ENCODE peak calls at places on chromosomes 2 and 18, in eight cellular contexts. B is GM12878, P is K562, L is SK-N-SH, X is A549, V is HCT116, R is endothelial cell of umbilical vein, N is H1. M is an unnamed sample.

GRCh38 chr18:24014062-24014985 is at the start of gene TTC39C:
- DNase-seq in B (no peak), P (peak; percentile 54), L (peak; percentile 91), X (peak; percentile 48), V (peak; percentile 13), R (peak; percentile 29), N (peak; percentile 79), M (peak; percentile 84)

GRCh38 chr2:101921319-101921960 is 70.3 kb upstream of the IL1R2 start:
- DNase-seq in B (no peak), P (no peak), L (no peak), X (no peak), V (no peak), R (no peak), N (no peak), M (peak; percentile 91)

GRCh38 chr18:76380791-76381405 is 114.1 kb downstream of the ZNF516 start:
- DNase-seq in B (no peak), P (peak; percentile 53), L (no peak), X (peak; percentile 38), V (peak; percentile 35), R (no peak), N (peak; percentile 90), M (no peak)

GRCh38 chr2:224412064-224412921 is 10.4 kb upstream of the FAM124B start:
- DNase-seq in B (no peak), P (no peak), L (no peak), X (no peak), V (no peak), R (no peak), N (no peak), M (no peak)

GRCh38 chr2:188976545-188977268 is 2.5 kb downstream of the COL3A1 start:
- DNase-seq in B (no peak), P (no peak), L (no peak), X (no peak), V (peak; percentile 16), R (peak; percentile 65), N (no peak), M (no peak)

GRCh38 chr2:37740330-37740729 is 68.9 kb upstream of the CDC42EP3 start:
- DNase-seq in B (no peak), P (no peak), L (no peak), X (no peak), V (no peak), R (peak; percentile 4), N (no peak), M (no peak)

GRCh38 chr18:657311-657997 is at the start of gene TYMS:
- DNase-seq in B (no peak), P (peak; percentile 91), L (peak; percentile 89), X (peak; percentile 85), V (peak; percentile 63), R (peak; percentile 58), N (peak; percentile 81), M (peak; percentile 92)

GRCh38 chr2:231359948-231360347 is 35.6 kb upstream of the B3GNT7 start:
- DNase-seq in B (no peak), P (no peak), L (peak; percentile 80), X (no peak), V (no peak), R (no peak), N (no peak), M (no peak)

GRCh38 chr2:74447230-74447999 is 5.7 kb upstream of the RTKN start:
- DNase-seq in B (no peak), P (no peak), L (no peak), X (no peak), V (no peak), R (no peak), N (no peak), M (no peak)

GRCh38 chr2:217810275-217810674 is 192.5 kb downstream of the TNS1 start:
- DNase-seq in B (no peak), P (no peak), L (no peak), X (no peak), V (no peak), R (no peak), N (no peak), M (no peak)

GRCh38 chr2:51304341-51304740 is 272.4 kb upstream of the NRXN1 start:
- DNase-seq in B (no peak), P (no peak), L (no peak), X (no peak), V (no peak), R (no peak), N (no peak), M (no peak)

GRCh38 chr18:39199231-39199855 is 1633.7 kb upstream of the CELF4 start:
- DNase-seq in B (no peak), P (no peak), L (no peak), X (no peak), V (no peak), R (no peak), N (no peak), M (no peak)

GRCh38 chr18:45412577-45412976 is 202.7 kb upstream of the SLC14A2 start:
- DNase-seq in B (peak; percentile 1), P (no peak), L (no peak), X (no peak), V (no peak), R (no peak), N (no peak), M (no peak)

GRCh38 chr2:37553411-37554156 is 117.9 kb downstream of the CDC42EP3 start:
- DNase-seq in B (no peak), P (no peak), L (peak; percentile 21), X (no peak), V (no peak), R (no peak), N (no peak), M (no peak)

GRCh38 chr2:201260302-201260800 is at the start of gene CASP8:
- DNase-seq in B (no peak), P (peak; percentile 66), L (no peak), X (peak; percentile 37), V (no peak), R (no peak), N (no peak), M (peak; percentile 95)
- H3K4me3 ChIP-seq in B (peak within 1 kb of the TSS; percentile 62), P (peak within 1 kb of the TSS; percentile 50), L (no peak within 1 kb of the TSS), X (peak within 1 kb of the TSS; percentile 59), V (no peak within 1 kb of the TSS), R (no peak within 1 kb of the TSS), N (no peak within 1 kb of the TSS), M (peak within 1 kb of the TSS; percentile 83)

GRCh38 chr2:118580651-118581050 is 266.8 kb downstream of the EN1 start:
- DNase-seq in B (no peak), P (no peak), L (no peak), X (no peak), V (no peak), R (no peak), N (no peak), M (no peak)
- TF ChIP-seq MAX in B (no peak), P (no peak), L (no peak), X (no peak), V (no peak), R (no peak), N (no peak), M (no peak)

DNA sequence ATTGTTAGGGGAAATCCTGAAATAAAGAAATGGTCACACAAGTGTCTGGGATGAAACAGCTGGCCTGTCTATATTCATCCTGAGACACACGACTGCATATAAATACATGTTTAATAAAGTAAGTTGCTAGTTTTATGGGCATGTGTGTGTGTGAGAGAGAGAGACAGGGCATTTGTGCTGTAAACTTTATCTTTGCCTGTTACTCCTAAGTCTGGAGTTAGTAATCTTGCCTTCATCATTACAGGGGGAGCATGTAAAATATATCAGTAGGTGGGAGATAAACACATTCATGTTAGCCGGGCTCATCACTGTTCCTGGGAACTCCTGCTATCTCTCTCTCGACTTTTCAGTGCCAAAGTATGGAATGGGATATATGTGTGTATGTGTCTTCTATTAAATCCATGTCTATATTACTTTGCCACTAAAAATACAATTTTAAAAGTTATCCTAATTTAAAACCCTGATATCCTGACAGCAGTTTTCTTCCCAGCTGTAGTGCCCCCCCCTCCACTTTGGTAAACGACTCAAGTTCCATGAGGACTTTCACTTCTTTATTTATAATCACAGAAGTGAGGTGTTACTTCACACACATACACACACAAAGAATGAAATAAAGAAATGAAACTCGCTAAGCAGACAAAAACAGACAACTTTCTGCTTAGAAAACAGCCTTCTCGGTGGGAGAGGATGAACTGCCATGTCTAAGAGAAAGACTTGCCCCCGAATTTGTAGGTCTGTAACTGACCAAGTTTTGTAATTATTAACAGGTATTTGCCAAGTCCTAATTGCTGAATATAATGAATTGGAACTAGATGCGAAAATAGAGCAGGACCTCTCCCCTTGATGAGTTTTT is 949 bp downstream of the ZEB2 start:
- DNase-seq in B (peak; percentile 41), P (peak; percentile 51), L (no peak), X (no peak), V (no peak), R (peak; percentile 56), N (no peak), M (peak; percentile 57)
- H3K4me3 ChIP-seq in B (peak overlapping the region; percentile 54), P (peak overlapping the region; percentile 91), L (peak overlapping the region; percentile 83), X (peak overlapping the region; percentile 92), V (no peak overlapping the region), R (peak overlapping the region; percentile 94), N (peak overlapping the region; percentile 22), M (peak overlapping the region; percentile 90)

DNA sequence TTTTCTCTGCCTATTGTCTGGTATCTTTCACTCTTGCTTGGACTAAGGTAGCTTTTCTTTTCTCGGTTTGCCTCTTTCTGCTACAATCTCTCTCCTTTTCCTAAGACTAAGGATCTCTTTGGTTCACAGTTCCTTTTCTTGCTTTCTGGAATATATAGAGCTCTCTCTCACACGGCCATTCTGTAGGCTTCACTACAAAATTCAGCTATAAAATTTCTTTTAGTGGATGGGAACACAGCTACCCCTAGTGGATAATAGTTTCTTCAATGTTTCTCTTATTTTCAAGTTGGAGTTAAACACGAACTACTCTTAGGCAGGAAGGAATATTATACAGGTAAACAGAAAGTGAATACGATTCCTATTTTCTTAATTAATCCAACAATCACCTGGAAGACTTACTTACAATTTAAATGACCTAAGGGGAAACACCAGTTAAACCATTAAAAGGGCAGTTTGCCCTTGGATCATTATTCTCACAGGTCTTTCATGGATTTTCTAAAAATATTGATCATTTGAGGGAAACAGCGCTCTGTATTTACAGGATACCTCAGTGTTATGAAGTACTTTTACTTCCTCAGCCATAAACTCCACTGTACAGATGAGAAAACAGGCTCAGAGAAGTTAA is 140.5 kb downstream of the LRP2 start:
- DNase-seq in B (no peak), P (peak; percentile 71), L (peak; percentile 14), X (peak; percentile 21), V (peak; percentile 24), R (peak; percentile 63), N (no peak), M (peak; percentile 68)
- TF ChIP-seq MAX in B (no peak), P (no peak), L (no peak), X (no peak), V (no peak), R (no peak), N (no peak), M (no peak)

GRCh38 chr2:43169091-43169936 is 57.1 kb downstream of the ZFP36L2 start:
- DNase-seq in B (peak; percentile 77), P (no peak), L (no peak), X (peak; percentile 75), V (no peak), R (no peak), N (no peak), M (peak; percentile 96)
- H3K4me3 ChIP-seq in B (no peak overlapping the region), P (no peak overlapping the region), L (no peak overlapping the region), X (peak overlapping the region; percentile 1), V (no peak overlapping the region), R (no peak overlapping the region), N (no peak overlapping the region), M (peak overlapping the region; percentile 40)

DNA sequence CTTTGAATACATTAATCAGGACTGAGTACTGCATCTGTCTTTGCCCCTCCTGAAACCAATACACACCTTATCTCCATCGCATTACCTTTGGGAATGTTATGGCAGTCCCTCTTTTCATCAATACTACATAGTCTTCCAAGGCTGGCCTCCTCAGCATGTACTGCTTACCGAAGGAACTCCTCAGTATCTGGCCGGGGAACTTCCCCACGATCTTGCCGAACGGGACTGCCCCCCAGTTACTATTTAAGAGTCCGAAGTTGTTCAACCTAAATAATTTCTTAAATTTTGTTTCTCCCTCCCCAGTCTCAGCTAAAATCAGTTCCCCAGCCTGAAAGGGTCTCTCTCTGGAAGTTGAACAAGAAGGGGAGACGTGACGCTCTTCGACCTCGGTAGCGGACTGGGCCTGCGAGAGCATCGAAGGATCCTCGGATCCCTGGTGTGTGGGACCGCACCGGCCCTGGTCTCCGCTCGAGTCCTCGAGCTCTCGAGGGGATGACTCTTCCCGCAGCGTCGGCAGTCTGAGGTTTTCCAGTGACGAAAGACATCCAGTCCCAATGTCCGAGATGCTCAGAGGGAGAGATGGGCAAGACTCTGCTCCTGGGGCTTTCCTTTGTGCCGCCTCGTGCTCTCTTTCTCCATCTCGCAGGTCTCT is 489 bp downstream of the TRMT61B start:
- DNase-seq in B (no peak), P (no peak), L (no peak), X (no peak), V (no peak), R (no peak), N (no peak), M (no peak)
- TF ChIP-seq MAX in B (no peak), P (no peak), L (no peak), X (no peak), V (no peak), R (no peak), N (no peak), M (no peak)